ENCODE peak calls at places on chromosomes 2 and 18, in seven cellular contexts. N is transverse colon, J is tibial nerve, R is A549, L is uterus, O is endothelial cell of umbilical vein, Q is heart left ventricle. E is an unnamed sample. For H3K4me1, the result is how much of the 10 kb centered on the place peaks cover.

GRCh38 chr2:143603035-143603616 is 473.9 kb downstream of the ARHGAP15 start:
- DNase-seq in N (no peak), J (no peak), R (no peak), L (no peak), O (no peak), Q (no peak), E (no peak)

GRCh38 chr2:3600256-3600855 is 5.4 kb downstream of the COLEC11 start:
- DNase-seq in N (no peak), J (no peak), R (no peak), L (no peak), O (no peak), Q (no peak), E (no peak)

GRCh38 chr2:207474871-207475485 is 54.8 kb upstream of the CREB1 start:
- DNase-seq in N (no peak), J (no peak), R (peak), L (no peak), O (peak), Q (no peak), E (no peak)

GRCh38 chr2:74806913-74807312 is 27.0 kb upstream of the HK2 start:
- DNase-seq in N (no peak), J (no peak), R (no peak), L (no peak), O (no peak), Q (no peak), E (no peak)

GRCh38 chr2:138712212-138712979 is 67.8 kb downstream of the NXPH2 start:
- DNase-seq in N (no peak), J (no peak), R (no peak), L (no peak), O (no peak), Q (no peak), E (no peak)

GRCh38 chr2:226187126-226187525 is 612.5 kb downstream of the IRS1 start:
- DNase-seq in N (no peak), J (no peak), R (no peak), L (no peak), O (no peak), Q (no peak), E (no peak)

GRCh38 chr18:21803495-21803894 is 62.9 kb downstream of the MIB1 start:
- DNase-seq in N (no peak), J (no peak), R (no peak), L (no peak), O (no peak), Q (no peak), E (no peak)

GRCh38 chr2:205465791-205466190 is 216.5 kb upstream of the NRP2 start:
- DNase-seq in N (no peak), J (no peak), R (no peak), L (no peak), O (no peak), Q (no peak), E (no peak)

GRCh38 chr18:55245200-55245599 is 285.9 kb upstream of the CCDC68 start:
- DNase-seq in N (no peak), J (no peak), R (no peak), L (no peak), O (peak), Q (no peak), E (no peak)

GRCh38 chr2:11405599-11406491 is 60.1 kb downstream of the E2F6 start:
- DNase-seq in N (peak), J (no peak), R (no peak), L (no peak), O (no peak), Q (no peak), E (no peak)

GRCh38 chr2:129903586-129904425 is 75.7 kb upstream of the RAB6C start:
- DNase-seq in N (no peak), J (no peak), R (peak), L (no peak), O (no peak), Q (no peak), E (no peak)

GRCh38 chr18:58781627-58782194 is 83.0 kb upstream of the ZNF532 start:
- DNase-seq in N (peak), J (peak), R (peak), L (peak), O (peak), Q (peak), E (peak)

GRCh38 chr2:4962419-4962818 is 729.8 kb upstream of the SOX11 start:
- DNase-seq in N (no peak), J (no peak), R (no peak), L (no peak), O (no peak), Q (no peak), E (no peak)

GRCh38 chr2:47029737-47030524 is 114.3 kb upstream of the MCFD2 start:
- DNase-seq in N (no peak), J (no peak), R (peak), L (no peak), O (no peak), Q (no peak), E (no peak)

GRCh38 chr18:26425148-26425531 is 123.2 kb downstream of the KCTD1 start:
- DNase-seq in N (no peak), J (no peak), R (no peak), L (no peak), O (no peak), Q (no peak), E (no peak)

GRCh38 chr18:44852818-44853217 is 172.1 kb downstream of the SETBP1 start:
- DNase-seq in N (no peak), J (no peak), R (no peak), L (no peak), O (no peak), Q (no peak), E (peak)

GRCh38 chr2:240991378-240992263 is 6.8 kb upstream of the SNED1 start:
- DNase-seq in N (peak), J (peak), R (peak), L (peak), O (peak), Q (peak), E (peak)

GRCh38 chr2:240988571-240989271 is 9.7 kb upstream of the SNED1 start:
- DNase-seq in N (peak), J (peak), R (no peak), L (no peak), O (no peak), Q (peak), E (peak)

GRCh38 chr2:240990726-240991377 is 7.6 kb upstream of the SNED1 start:
- DNase-seq in N (no peak), J (no peak), R (no peak), L (peak), O (no peak), Q (peak), E (peak)

GRCh38 chr2:240989451-240990265 is 8.8 kb upstream of the SNED1 start:
- DNase-seq in N (peak), J (peak), R (peak), L (peak), O (peak), Q (peak), E (peak)

DNA sequence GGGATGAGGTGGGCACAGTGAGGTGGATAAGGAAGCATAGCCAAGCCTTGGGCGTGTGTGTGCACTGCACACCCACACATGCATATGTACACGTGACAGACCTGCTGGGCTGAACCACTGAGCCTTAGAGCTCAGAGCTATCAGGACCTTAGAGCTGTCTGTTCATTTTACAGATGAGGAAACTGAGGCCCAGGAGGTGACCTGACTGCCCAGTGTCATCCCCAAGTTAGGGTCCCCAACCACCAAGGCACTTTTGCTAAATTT is 8.2 kb upstream of the SNED1 start:
- DNase-seq in N (peak), J (no peak), R (no peak), L (no peak), O (no peak), Q (no peak), E (peak)
- H3K4me1 ChIP-seq in N (under half), J (under half), R (under half), L (under half), O (under half), Q (under half), E (under half)

GRCh38 chr2:127217470-127218325 is 2.4 kb downstream of the CYP27C1 start:
- DNase-seq in N (no peak), J (no peak), R (peak), L (no peak), O (peak), Q (no peak), E (no peak)

GRCh38 chr2:127219716-127220090 is 396 bp downstream of the CYP27C1 start:
- DNase-seq in N (no peak), J (no peak), R (no peak), L (peak), O (no peak), Q (no peak), E (no peak)

GRCh38 chr2:127220102-127220806 is at the start of gene CYP27C1:
- DNase-seq in N (no peak), J (no peak), R (no peak), L (no peak), O (peak), Q (no peak), E (no peak)

GRCh38 chr2:127220807-127221527 is 868 bp upstream of the CYP27C1 start:
- DNase-seq in N (no peak), J (no peak), R (no peak), L (no peak), O (no peak), Q (no peak), E (no peak)

DNA sequence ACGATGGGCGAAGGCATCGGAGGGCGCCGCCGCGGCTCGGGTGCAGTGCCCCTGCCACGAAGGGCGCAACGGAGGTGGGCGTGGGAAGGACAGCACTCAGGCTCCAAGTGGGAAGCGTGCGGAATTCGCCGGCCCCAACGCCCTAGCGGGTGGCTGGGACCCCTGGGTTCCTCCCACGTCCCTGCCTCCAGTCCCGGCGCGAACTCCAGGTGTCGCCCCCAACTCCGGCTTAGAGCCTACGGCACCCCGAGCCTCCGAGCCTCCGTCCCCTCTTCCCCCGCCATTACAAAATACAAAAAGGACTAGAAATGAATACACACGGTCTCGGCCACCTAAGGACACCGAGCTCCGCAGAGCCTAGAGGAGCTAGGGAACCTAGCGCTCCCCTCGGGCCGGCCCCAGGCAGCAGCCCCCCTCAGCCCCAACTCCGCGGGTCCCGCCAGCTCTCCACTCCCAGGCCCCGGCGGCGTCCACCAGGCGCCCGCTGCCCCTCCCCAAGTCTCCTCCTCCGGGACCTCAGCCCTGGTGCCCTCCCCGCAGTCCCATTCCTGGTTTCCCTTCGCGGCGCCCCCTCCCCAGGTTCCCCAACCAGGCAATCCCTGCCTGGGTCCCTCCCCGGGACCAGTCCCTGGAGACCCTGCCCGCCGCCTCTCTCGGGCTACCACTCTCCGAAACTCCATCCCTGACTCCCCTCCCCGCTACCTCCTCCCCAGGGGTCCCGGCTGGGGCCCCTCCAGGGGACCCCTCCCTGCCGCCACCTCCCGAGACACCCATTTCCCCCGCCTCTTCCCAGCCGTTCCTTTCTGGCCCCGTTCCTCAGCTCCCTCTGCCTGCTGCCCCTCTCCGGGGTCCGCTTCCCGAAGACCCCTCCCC is 1.0 kb downstream of the CYP27C1 start:
- DNase-seq in N (no peak), J (no peak), R (peak), L (peak), O (no peak), Q (no peak), E (no peak)
- TF ChIP-seq POLR2A in N (no peak), J (no peak), R (peak), L (no peak), O (no peak), Q (no peak), E (no peak)

DNA sequence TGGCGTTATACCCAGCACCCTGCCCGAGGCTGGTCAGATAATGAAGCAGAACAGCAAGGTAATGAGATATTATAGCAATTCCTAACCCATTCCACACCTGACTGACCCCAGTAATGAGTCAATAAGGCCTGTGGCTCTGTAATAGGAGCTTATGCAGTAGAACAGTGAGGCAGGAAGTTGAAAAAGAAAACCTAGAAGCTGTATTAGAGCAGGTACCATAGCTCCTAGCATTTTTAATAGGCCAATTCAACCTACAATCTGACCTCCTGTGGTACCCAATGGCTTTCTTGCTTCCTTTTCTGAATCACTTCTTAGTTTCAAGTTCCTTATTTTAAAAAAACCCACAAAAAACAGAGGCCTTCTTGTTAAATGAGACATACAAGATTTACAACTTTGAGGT is 43.6 kb upstream of the MAP2 start:
- DNase-seq in N (no peak), J (no peak), R (no peak), L (no peak), O (no peak), Q (no peak), E (no peak)
- H3K4me1 ChIP-seq in N (under half), J (under half), R (under half), L (under half), O (under half), Q (under half), E (under half)

DNA sequence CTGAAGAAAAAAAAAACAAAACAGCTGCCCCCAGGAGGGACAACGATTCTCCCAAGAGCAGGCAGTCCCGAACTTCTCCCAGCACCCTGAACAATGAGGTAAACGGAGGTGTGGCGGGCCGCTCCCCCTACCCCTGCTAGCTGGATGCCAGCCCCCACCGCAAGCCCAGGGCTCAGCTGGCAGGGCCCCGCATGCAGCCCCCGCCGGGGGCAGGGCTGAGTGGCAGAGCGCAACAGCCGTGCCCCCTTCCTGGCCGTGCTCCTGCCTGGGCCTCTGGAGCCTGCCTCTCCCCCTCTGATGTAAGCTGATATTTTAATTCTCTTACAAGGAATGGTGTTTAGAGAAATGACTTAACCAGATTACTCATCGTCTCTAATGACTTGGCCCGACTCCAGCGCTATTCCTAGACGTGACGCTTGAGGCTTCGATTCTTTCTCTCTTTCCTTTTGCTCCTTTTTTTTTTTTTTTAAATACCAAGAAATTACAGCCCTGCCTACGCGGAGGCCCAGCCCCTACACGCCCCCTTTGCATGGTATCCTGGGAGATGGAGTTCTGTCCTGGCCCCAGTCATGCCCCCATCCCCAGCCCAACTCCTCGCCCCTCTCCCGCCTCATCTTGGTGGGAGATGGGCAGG is 4.6 kb upstream of the ARID5A start:
- DNase-seq in N (peak), J (peak), R (peak), L (peak), O (peak), Q (peak), E (peak)
- TF ChIP-seq POLR2A in N (peak), J (peak), R (no peak), L (peak), O (no peak), Q (peak), E (peak)

DNA sequence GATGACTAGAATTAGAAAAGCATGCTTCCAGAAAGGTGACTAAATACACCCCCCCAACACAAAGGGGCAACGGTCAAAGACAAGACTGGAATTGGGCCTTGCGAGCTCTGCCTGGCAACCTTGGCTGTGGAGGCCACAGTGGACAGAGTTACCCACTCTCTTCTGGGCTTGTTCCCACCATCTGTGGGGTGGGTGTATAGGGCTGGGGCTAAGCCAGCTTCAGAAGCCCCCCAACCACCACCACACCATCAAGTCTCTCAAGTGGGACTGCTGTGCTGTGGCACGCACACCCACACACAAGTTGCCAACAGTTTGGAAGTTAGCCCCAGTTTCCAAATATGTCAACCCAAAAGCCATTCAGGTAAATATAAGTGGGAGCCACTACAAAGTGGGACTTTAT is 7.8 kb downstream of the NFE2L2 start:
- DNase-seq in N (no peak), J (no peak), R (no peak), L (no peak), O (no peak), Q (no peak), E (no peak)
- H3K4me1 ChIP-seq in N (under half), J (under half), R (half or more), L (under half), O (half or more), Q (half or more), E (half or more)

DNA sequence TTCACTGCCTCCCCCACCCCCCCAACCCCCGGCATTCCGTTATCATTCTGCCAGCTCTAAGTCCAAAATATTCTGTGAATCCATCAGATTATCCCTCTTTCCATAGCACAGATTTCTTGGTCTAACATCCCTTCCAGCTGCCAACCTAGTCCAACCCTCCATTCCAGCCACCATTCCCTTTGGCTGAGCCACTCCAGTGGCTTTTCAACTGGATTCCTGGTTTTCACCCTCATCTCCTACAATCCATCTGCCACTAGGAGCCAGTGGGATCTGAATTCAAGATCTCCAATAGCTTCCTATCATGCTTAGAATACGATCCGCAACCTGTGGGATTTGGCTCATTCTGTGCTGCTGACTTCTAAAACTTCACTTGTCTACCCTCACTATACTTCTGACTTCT is 1.2 kb downstream of the DAW1 start:
- DNase-seq in N (no peak), J (no peak), R (no peak), L (no peak), O (no peak), Q (no peak), E (no peak)
- TF ChIP-seq POLR2A in N (no peak), J (no peak), R (no peak), L (no peak), O (no peak), Q (no peak), E (no peak)